ENCODE peak calls at places on chromosomes 4 and X, in six cellular contexts. M, X, C, W, D and F are unnamed samples.

GRCh38 chr4:8392591-8393190 is 47.8 kb downstream of the ACOX3 start:
- DNase-seq in X (no peak), W (no peak), C (no peak), D (no peak), M (no peak), F (no peak)

GRCh38 chr4:81988178-81988577 is 385.6 kb downstream of the HNRNPD start:
- DNase-seq in D (no peak), X (no peak), M (no peak), C (no peak), W (no peak), F (no peak)

GRCh38 chr4:151563194-151563593 is 154.2 kb downstream of the FHIP1A start:
- DNase-seq in C (no peak), W (no peak), D (no peak), X (no peak), M (no peak), F (no peak)

GRCh38 chr4:142583708-142584107 is 262.4 kb downstream of the INPP4B start:
- DNase-seq in M (no peak), X (no peak), C (no peak), W (no peak), D (no peak), F (no peak)

GRCh38 chrX:63754141-63754859 is 30.7 kb downstream of the ARHGEF9 start:
- DNase-seq in W (no peak), C (no peak), D (no peak), M (peak), X (no peak), F (no peak)

GRCh38 chr4:99219072-99219471 is at the start of gene ADH6:
- DNase-seq in C (no peak), W (peak), D (no peak), M (no peak), X (no peak), F (no peak)

GRCh38 chrX:47751670-47752069 is 85.0 kb upstream of the ZNF81 start:
- DNase-seq in C (peak), M (no peak), D (no peak), W (no peak), X (no peak), F (no peak)

GRCh38 chrX:83185010-83185409 is 323.1 kb upstream of the POU3F4 start:
- DNase-seq in M (no peak), C (no peak), X (no peak), W (no peak), D (no peak), F (no peak)

GRCh38 chrX:20530319-20530979 is 263.7 kb upstream of the RPS6KA3 start:
- DNase-seq in M (peak), C (no peak), W (peak), X (peak), D (peak), F (no peak)

GRCh38 chrX:47571215-47571614 is 10.2 kb downstream of the ARAF start:
- DNase-seq in D (no peak), W (no peak), C (no peak), X (no peak), M (no peak), F (no peak)

GRCh38 chr4:6747690-6748068 is 31.7 kb downstream of the BLOC1S4 start:
- DNase-seq in X (no peak), D (no peak), W (no peak), M (no peak), C (no peak), F (no peak)

GRCh38 chr4:143397335-143397734 is 60.7 kb downstream of the GAB1 start:
- DNase-seq in W (no peak), C (no peak), D (no peak), M (no peak), X (no peak), F (no peak)

GRCh38 chrX:111375747-111376146 is 36.2 kb downstream of the DCX start:
- DNase-seq in M (no peak), X (no peak), C (no peak), D (no peak), W (no peak), F (no peak)

GRCh38 chr4:55491486-55491885 is 55.2 kb downstream of the CLOCK start:
- DNase-seq in D (no peak), X (no peak), M (no peak), W (no peak), C (no peak), F (no peak)

GRCh38 chrX:149152941-149153340 is 352.2 kb downstream of the IDS start:
- DNase-seq in M (no peak), D (no peak), W (no peak), C (no peak), X (no peak), F (no peak)

GRCh38 chr4:78622253-78622979 is 70.8 kb downstream of the ANXA3 start:
- DNase-seq in W (peak), C (no peak), M (no peak), D (no peak), X (no peak), F (no peak)

GRCh38 chr4:7282094-7282370 is 89.7 kb downstream of the SORCS2 start:
- DNase-seq in D (no peak), C (no peak), M (no peak), W (no peak), X (no peak), F (no peak)

GRCh38 chrX:24990585-24990984 is 25.2 kb downstream of the ARX start:
- DNase-seq in M (no peak), D (no peak), C (no peak), X (no peak), W (no peak), F (no peak)

GRCh38 chrX:19133784-19134183 is 11.5 kb upstream of the ADGRG2 start:
- DNase-seq in X (no peak), W (no peak), M (no peak), D (no peak), C (no peak), F (no peak)

GRCh38 chr4:37970702-37971101 is 10.5 kb downstream of the PTTG2 start:
- DNase-seq in C (peak), W (peak), X (peak), M (peak), D (no peak), F (no peak)

GRCh38 chrX:3346436-3347329 is at the start of gene MXRA5:
- DNase-seq in M (no peak), D (no peak), C (peak), W (no peak), X (no peak), F (no peak)

GRCh38 chrX:69028006-69028760 is 137.1 kb downstream of the PJA1 start:
- DNase-seq in C (no peak), M (no peak), D (no peak), W (no peak), X (no peak), F (no peak)

GRCh38 chr4:125243835-125244397 is 70.8 kb upstream of the FAT4 start:
- DNase-seq in W (no peak), C (no peak), X (no peak), M (no peak), D (no peak), F (no peak)

GRCh38 chr4:18022572-18023039 is 1.1 kb upstream of the LCORL start:
- DNase-seq in C (no peak), M (no peak), X (no peak), D (no peak), W (no peak), F (no peak)

GRCh38 chr4:94559351-94559806 is 107.6 kb downstream of the PDLIM5 start:
- DNase-seq in X (no peak), M (no peak), C (no peak), D (no peak), W (no peak), F (no peak)

DNA sequence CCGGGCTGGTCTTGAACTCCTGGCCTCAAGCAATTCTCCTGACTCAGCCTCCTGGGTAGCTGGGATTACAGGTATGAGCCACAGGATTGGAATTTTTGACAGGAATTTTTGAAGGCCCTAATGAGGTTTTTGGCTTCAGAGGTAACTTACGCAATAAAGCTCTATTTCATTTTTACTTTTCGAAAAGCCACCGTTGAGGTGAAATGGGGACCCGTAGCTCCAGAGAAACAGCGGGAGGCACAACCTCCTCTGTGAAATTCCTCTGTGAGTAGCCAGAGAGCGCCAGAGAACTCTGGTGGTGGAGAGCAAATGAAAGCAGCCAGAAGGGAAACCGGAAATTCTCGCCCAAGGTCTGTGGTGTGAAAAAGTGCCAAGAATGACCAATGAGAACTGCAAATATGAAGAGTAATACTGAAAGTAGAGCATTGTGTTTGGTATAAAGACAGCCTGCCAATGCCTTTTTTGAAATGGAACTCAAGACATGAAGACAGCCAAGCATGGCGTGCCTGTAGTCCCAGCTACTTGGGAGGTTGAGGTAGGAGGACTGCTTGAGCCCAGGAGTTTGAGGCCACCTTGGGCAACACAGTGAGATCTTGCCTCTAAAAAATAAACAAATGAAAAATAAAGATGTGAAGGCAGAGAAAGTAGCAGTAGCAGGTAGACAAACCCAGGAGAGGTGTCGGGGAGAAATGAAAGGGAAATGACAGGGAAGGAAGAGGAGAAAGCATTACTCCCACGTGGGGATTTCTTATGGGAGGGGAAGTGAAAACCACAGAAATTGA is 33.0 kb upstream of the TMEM131L start:
- DNase-seq in M (peak), W (peak), C (peak), X (peak), D (no peak), F (peak)
- TF ChIP-seq POLR2A in M (no peak), W (no peak), C (no peak), X (no peak), D (no peak), F (peak)

DNA sequence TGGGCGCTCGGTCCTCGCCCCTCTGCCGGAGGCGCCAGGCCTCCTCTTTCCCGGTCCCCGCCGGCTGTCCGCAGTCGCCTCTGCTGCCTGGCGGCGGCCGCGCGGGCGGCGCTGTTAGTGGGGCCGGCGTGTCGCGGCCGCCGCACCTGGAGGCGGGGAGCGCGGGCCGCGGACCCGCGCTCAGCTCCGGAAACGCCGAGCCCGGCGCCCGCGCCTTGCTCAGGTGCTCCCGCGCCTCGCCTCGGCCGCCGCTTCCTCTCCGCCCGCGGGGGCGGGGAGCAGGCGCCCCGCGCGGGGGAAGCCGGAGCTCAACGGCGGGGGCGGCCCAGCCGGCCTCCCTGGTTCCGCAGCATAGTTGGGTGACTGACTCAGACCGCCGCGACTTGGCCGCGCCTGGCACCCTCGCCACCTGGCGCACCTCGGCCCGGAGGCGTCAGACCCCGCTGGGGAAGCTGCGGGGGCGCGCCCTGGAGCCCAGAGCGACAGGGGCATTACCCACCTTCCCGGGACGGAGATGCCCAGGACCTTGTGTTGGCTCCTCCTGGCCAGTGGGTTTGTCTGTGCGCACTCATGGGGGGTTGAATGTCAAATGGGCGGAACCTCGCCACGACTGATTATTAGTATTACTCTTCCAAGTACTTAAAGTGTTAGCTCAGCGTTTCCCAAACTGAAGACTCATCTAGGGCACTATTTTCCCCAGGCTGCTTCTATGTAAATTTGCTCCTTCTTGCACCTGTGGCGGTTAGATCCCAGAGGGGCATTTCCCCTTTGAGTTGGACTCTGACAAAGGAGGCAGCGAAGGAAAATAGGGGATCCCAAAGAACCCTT is at the start of gene ARAP2:
- DNase-seq in W (no peak), X (peak), M (peak), D (no peak), C (peak), F (peak)
- TF ChIP-seq POLR2A in W (no peak), X (peak), M (no peak), D (peak), C (no peak), F (peak)

DNA sequence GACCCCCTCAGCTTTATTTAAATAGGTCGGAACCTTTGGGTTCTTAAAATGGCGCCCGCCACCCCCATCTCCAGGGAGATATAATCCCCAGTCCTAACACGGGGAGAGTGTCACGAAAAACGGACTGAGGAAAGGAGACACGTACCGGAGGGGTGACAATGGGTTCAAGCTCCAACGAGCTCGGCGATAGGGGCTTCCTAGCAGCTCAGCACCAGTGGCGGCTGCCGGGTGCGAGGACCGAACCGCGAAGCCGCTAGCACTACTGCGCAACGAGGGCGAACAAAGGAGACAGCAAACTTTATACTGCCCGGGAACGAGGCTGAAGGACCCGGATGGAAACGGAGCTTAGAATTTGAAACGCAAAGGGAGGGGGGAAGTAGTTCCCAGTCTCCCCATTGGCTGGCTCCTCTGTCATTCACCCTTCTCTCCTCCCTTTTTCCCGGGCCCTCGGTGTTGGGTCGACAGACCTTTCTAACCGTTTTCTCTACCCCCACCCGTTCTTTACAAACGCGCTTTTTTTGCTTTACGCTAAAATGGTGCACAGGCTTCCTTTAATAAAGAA is at the start of gene RBMX:
- DNase-seq in M (peak), D (peak), W (peak), C (peak), X (peak), F (peak)
- TF ChIP-seq POLR2A in M (peak), D (peak), W (peak), C (peak), X (peak), F (peak)

DNA sequence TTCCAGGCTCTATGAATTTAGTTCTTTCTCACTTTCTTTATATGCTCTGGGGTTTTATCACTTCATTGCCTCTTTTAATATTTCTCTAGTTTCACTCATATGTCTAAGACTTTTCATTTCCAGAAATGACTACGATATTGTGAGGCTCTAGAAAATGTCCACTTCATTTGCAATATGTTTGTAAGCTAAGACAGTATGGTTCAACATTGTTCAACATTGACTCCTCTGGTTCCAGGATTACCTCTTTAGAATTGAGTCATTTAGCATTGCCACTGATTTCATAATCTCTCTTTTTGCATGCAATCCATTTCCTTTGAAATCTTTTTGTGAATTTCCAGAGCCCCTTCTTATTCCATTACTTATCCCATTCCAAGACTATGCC is 32.3 kb downstream of the BBS12 start:
- DNase-seq in X (no peak), C (no peak), D (no peak), M (no peak), W (no peak), F (no peak)
- TF ChIP-seq POLR2A in X (no peak), C (no peak), D (no peak), M (no peak), W (no peak), F (no peak)

GRCh38 chrX:54530358-54530900 is 410 bp downstream of the GNL3L start:
- DNase-seq in C (no peak), D (no peak), X (no peak), M (no peak), W (no peak), F (no peak)

GRCh38 chrX:54529166-54529558 is 857 bp upstream of the GNL3L start:
- DNase-seq in X (no peak), C (no peak), M (no peak), D (no peak), W (no peak), F (no peak)

GRCh38 chrX:54534271-54534670 is 4.3 kb downstream of the GNL3L start:
- DNase-seq in C (no peak), X (no peak), D (no peak), M (no peak), W (no peak), F (no peak)

GRCh38 chrX:54529559-54530357 is at the start of gene GNL3L:
- DNase-seq in M (peak), X (peak), C (peak), D (peak), W (peak), F (peak)
- TF ChIP-seq POLR2A in M (peak), X (peak), C (peak), D (peak), W (peak), F (peak)

GRCh38 chr4:75512336-75513211 is 1.6 kb downstream of the RCHY1 start:
- DNase-seq in M (no peak), W (peak), X (no peak), D (no peak), C (no peak), F (no peak)

GRCh38 chr4:75514949-75515612 is 808 bp downstream of the THAP6 start:
- DNase-seq in C (no peak), X (no peak), M (no peak), W (no peak), D (no peak), F (no peak)

GRCh38 chr4:75516144-75516543 is 1.9 kb downstream of the THAP6 start:
- DNase-seq in X (no peak), M (no peak), D (no peak), C (no peak), W (no peak), F (no peak)

GRCh38 chr4:75513529-75514130 is 573 bp downstream of the RCHY1 start:
- DNase-seq in W (no peak), X (no peak), M (no peak), D (no peak), C (no peak), F (no peak)

GRCh38 chr4:75514131-75514948 is at the start of the genes RCHY1 and THAP6:
- DNase-seq in D (peak), W (peak), C (peak), M (peak), X (peak), F (peak)
- TF ChIP-seq POLR2A in D (peak), W (peak), C (peak), M (peak), X (peak), F (peak)